ENCODE peak calls at places on chromosomes 16 and 17, in four cellular contexts. M is SK-N-SH, V is H1, G is HepG2. N is an unnamed sample.

GRCh38 chr17:17025621-17026020 is 16.6 kb upstream of the MPRIP start:
- DNase-seq in G (no peak), V (no peak), M (no peak), N (no peak)

GRCh38 chr17:9389116-9389515 is 186.5 kb downstream of the STX8 start:
- DNase-seq in G (peak), M (no peak), V (no peak), N (peak)

GRCh38 chr17:12403881-12404398 is 261.8 kb upstream of the MYOCD start:
- DNase-seq in M (no peak), G (no peak), V (no peak), N (no peak)

GRCh38 chr16:25434061-25434460 is 176.4 kb upstream of the ZKSCAN2 start:
- DNase-seq in V (no peak), G (no peak), M (no peak), N (no peak)

GRCh38 chr17:43857141-43857540 is 10.2 kb downstream of the CD300LG start:
- DNase-seq in G (no peak), M (no peak), V (no peak), N (no peak)

GRCh38 chr17:65559802-65560627 is 1.4 kb downstream of the AXIN2 start:
- DNase-seq in M (peak), G (peak), V (no peak), N (no peak)

GRCh38 chr17:75003070-75003956 is 9.2 kb upstream of the MRPL58 start:
- DNase-seq in V (no peak), G (no peak), M (no peak), N (no peak)

GRCh38 chr17:73827627-73828241 is 183.5 kb upstream of the SDK2 start:
- DNase-seq in M (no peak), G (peak), V (peak), N (no peak)

GRCh38 chr17:73833779-73834613 is 189.8 kb upstream of the SDK2 start:
- DNase-seq in M (no peak), V (no peak), G (no peak), N (no peak)

GRCh38 chr17:37481001-37481665 is 8.6 kb upstream of the DUSP14 start:
- DNase-seq in G (no peak), M (no peak), V (no peak), N (no peak)

GRCh38 chr16:57530531-57531252 is 5.7 kb downstream of the CCDC102A start:
- DNase-seq in M (peak), G (no peak), V (no peak), N (no peak)

GRCh38 chr17:75345514-75346167 is 56.4 kb upstream of the SLC25A19 start:
- DNase-seq in V (no peak), M (no peak), G (no peak), N (peak)

GRCh38 chr16:9545500-9546437 is 454.3 kb downstream of the HAPSTR1 start:
- DNase-seq in M (no peak), G (peak), V (no peak), N (no peak)

GRCh38 chr17:67503184-67503583 is 126.1 kb downstream of the PITPNC1 start:
- DNase-seq in G (no peak), V (no peak), M (no peak), N (no peak)

GRCh38 chr16:80158766-80159165 is 382.0 kb upstream of the DYNLRB2 start:
- DNase-seq in G (no peak), V (no peak), M (no peak), N (no peak)

GRCh38 chr17:75365931-75366275 is 39.6 kb downstream of the GRB2 start:
- DNase-seq in G (no peak), M (no peak), V (no peak), N (no peak)

GRCh38 chr17:80012156-80012555 is 23.5 kb downstream of the TBC1D16 start:
- DNase-seq in V (no peak), M (no peak), G (no peak), N (no peak)

GRCh38 chr16:83403751-83404150 is 404.0 kb upstream of the HSBP1 start:
- DNase-seq in M (no peak), V (no peak), G (no peak), N (no peak)

GRCh38 chr16:24036614-24037013 is 200.8 kb downstream of the PRKCB start:
- DNase-seq in V (no peak), G (peak), M (peak), N (no peak)

GRCh38 chr16:10871157-10871991 is 5.6 kb upstream of the CIITA start:
- DNase-seq in V (no peak), M (no peak), G (peak), N (peak)

GRCh38 chr16:55832425-55832787 is 490 bp downstream of the CES1 start:
- DNase-seq in V (no peak), G (peak), M (no peak), N (no peak)

GRCh38 chr16:55834044-55834443 is 1.1 kb upstream of the CES1 start:
- DNase-seq in M (no peak), G (no peak), V (no peak), N (peak)

GRCh38 chr16:55835578-55835977 is 2.7 kb upstream of the CES1 start:
- DNase-seq in G (peak), M (peak), V (no peak), N (no peak)

GRCh38 chr16:55832788-55833583 is at the start of gene CES1:
- DNase-seq in V (no peak), M (no peak), G (peak), N (no peak)

DNA sequence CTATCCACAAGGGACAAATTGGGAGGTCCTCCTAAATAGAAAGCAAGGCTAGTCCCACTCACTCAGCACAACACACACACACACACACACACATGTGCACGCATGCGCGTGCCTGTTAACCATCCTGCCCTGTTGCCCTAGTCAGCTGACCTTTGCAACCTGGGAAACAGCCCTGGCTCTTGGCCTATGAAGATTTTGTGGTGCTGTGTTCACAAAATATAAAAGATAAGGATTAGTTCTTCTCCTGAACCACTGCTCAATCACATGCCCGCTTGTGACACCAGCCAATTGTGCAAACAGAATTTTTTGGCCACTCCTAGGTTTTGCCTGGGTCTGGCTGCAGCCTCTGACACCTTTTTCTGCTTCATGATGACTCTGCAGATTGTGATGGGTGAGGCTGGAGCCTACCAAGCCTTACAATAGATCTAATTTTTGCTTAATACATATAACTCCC is 3.3 kb upstream of the CES1 start:
- DNase-seq in M (no peak), G (peak), V (no peak), N (no peak)
- TF ChIP-seq TCF12 in M (no peak), G (no peak), V (no peak), N (no peak)

GRCh38 chr16:67040906-67041305 is 12.0 kb downstream of the CBFB start:
- DNase-seq in V (no peak), G (no peak), M (no peak), N (no peak)
- TF ChIP-seq TCF12 in V (no peak), G (no peak), M (no peak), N (no peak)

GRCh38 chr17:7882629-7883028 is 6.0 kb upstream of the CHD3 start:
- DNase-seq in M (no peak), V (no peak), G (no peak), N (no peak)
- TF ChIP-seq TCF12 in M (no peak), V (no peak), G (no peak), N (no peak)

GRCh38 chr16:818132-818531 is 17.6 kb upstream of the GNG13 start:
- DNase-seq in M (no peak), G (no peak), V (no peak), N (no peak)
- TF ChIP-seq TCF12 in M (no peak), G (no peak), V (no peak), N (no peak)

DNA sequence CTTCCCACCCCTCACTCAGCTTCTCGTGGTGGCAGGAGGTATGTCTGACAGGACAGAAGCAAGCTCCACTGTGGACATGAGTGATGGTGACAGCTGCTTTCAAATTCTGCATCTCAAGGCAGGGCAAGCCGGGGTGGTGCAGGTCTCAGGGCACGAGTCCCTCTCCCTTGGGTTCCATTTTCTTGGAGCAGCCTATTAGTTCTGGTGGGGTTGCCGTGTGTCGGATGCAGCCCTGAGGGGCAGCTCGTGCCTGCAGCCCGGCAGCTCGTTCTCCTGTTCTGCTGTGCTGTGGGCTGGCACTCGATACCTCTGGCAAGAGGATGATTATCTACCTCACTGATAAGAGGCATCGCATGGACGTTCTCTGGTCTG is 16.5 kb upstream of the CLEC18C start:
- DNase-seq in V (no peak), G (no peak), M (peak), N (no peak)
- TF ChIP-seq TCF12 in V (no peak), G (no peak), M (no peak), N (no peak)

GRCh38 chr17:81648013-81648706 is 8.2 kb downstream of the PDE6G start:
- DNase-seq in M (peak), V (no peak), G (no peak), N (no peak)

GRCh38 chr17:81652901-81653771 is 3.2 kb downstream of the PDE6G start:
- DNase-seq in V (no peak), G (no peak), M (peak), N (no peak)

GRCh38 chr17:81648707-81649085 is 7.6 kb downstream of the PDE6G start:
- DNase-seq in M (no peak), G (no peak), V (no peak), N (no peak)

GRCh38 chr17:81650951-81651350 is 5.4 kb downstream of the PDE6G start:
- DNase-seq in G (no peak), V (no peak), M (no peak), N (no peak)

DNA sequence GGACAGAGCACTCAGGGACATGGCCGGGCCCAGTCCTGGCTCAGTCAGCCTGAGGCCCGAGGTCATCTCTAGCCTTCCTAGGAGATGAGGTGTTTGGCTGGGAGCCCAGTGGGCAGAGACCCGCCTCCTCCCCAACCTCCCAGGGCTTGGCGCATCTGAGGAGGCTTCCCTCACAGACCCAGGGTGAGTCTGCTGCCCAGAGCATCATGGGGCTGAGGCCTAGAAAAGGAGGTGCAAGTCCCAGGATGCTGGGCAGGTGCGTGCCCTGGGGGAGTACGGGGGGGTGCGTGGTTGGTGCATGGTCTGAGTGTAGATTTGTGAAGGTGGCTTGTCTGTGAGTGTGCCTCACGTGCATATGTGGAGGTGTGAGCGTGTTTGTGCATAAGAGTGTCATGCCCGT is 4.7 kb downstream of the PDE6G start:
- DNase-seq in G (peak), M (peak), V (no peak), N (no peak)
- TF ChIP-seq TCF12 in G (no peak), M (peak), V (no peak), N (no peak)

GRCh38 chr17:50772251-50772650 is 4.9 kb upstream of the ANKRD40CL start:
- DNase-seq in V (no peak), G (no peak), M (no peak), N (no peak)
- TF ChIP-seq TCF12 in V (no peak), G (no peak), M (no peak), N (no peak)

GRCh38 chr16:77759821-77760220 is 28.5 kb upstream of the VAT1L start:
- DNase-seq in V (no peak), M (no peak), G (no peak), N (no peak)
- TF ChIP-seq TCF12 in V (no peak), M (peak), G (no peak), N (no peak)

GRCh38 chr17:58786586-58787295 is 31.1 kb downstream of the PPM1E start:
- DNase-seq in V (no peak), M (peak), G (no peak), N (no peak)
- TF ChIP-seq TCF12 in V (no peak), M (peak), G (no peak), N (no peak)